ENCODE peak calls at places on chromosome 1, in four cellular contexts. One of them, this sample, is unnamed.

GRCh38 chr1:93394514-93394913 is 48.8 kb downstream of the DR1 start:
- DNase-seq in activated naive CD4-positive, alpha-beta T cell: no peak
- DNase-seq in naive thymus-derived CD4-positive, alpha-beta T cell: no peak
- DNase-seq in naive thymus-derived CD8-positive, alpha-beta T cell: no peak
- DNase-seq in this sample: no peak

GRCh38 chr1:56830052-56830451 is 10.8 kb upstream of the FYB2 start:
- DNase-seq in naive thymus-derived CD8-positive, alpha-beta T cell: no peak
- DNase-seq in activated naive CD4-positive, alpha-beta T cell: no peak
- DNase-seq in naive thymus-derived CD4-positive, alpha-beta T cell: no peak
- DNase-seq in this sample: no peak

GRCh38 chr1:21914880-21915640 is 22.1 kb downstream of the HSPG2 start:
- DNase-seq in naive thymus-derived CD8-positive, alpha-beta T cell: no peak
- DNase-seq in activated naive CD4-positive, alpha-beta T cell: no peak
- DNase-seq in naive thymus-derived CD4-positive, alpha-beta T cell: no peak
- DNase-seq in this sample: no peak

GRCh38 chr1:83060216-83060615 is 938.7 kb downstream of the TTLL7 start:
- DNase-seq in naive thymus-derived CD8-positive, alpha-beta T cell: no peak
- DNase-seq in naive thymus-derived CD4-positive, alpha-beta T cell: no peak
- DNase-seq in activated naive CD4-positive, alpha-beta T cell: no peak
- DNase-seq in this sample: no peak

GRCh38 chr1:161973924-161974845 is 49.5 kb downstream of the OLFML2B start:
- DNase-seq in naive thymus-derived CD4-positive, alpha-beta T cell: no peak
- DNase-seq in naive thymus-derived CD8-positive, alpha-beta T cell: no peak
- DNase-seq in activated naive CD4-positive, alpha-beta T cell: no peak
- DNase-seq in this sample: no peak

GRCh38 chr1:31920986-31921385 is 17.2 kb downstream of the PTP4A2 start:
- DNase-seq in naive thymus-derived CD8-positive, alpha-beta T cell: no peak
- DNase-seq in activated naive CD4-positive, alpha-beta T cell: no peak
- DNase-seq in naive thymus-derived CD4-positive, alpha-beta T cell: no peak
- DNase-seq in this sample: no peak

GRCh38 chr1:2384941-2385481 is 6.3 kb downstream of the MORN1 start:
- DNase-seq in activated naive CD4-positive, alpha-beta T cell: no peak
- DNase-seq in naive thymus-derived CD4-positive, alpha-beta T cell: no peak
- DNase-seq in naive thymus-derived CD8-positive, alpha-beta T cell: no peak
- DNase-seq in this sample: no peak

GRCh38 chr1:173733912-173734311 is 19.1 kb downstream of the KLHL20 start:
- DNase-seq in naive thymus-derived CD8-positive, alpha-beta T cell: no peak
- DNase-seq in activated naive CD4-positive, alpha-beta T cell: no peak
- DNase-seq in naive thymus-derived CD4-positive, alpha-beta T cell: no peak
- DNase-seq in this sample: no peak

GRCh38 chr1:206854401-206855129 is 10.9 kb upstream of the IL20 start:
- DNase-seq in naive thymus-derived CD4-positive, alpha-beta T cell: no peak
- DNase-seq in activated naive CD4-positive, alpha-beta T cell: no peak
- DNase-seq in naive thymus-derived CD8-positive, alpha-beta T cell: no peak
- DNase-seq in this sample: no peak

GRCh38 chr1:10063878-10064277 is 31.1 kb downstream of the UBE4B start:
- DNase-seq in activated naive CD4-positive, alpha-beta T cell: no peak
- DNase-seq in naive thymus-derived CD4-positive, alpha-beta T cell: no peak
- DNase-seq in naive thymus-derived CD8-positive, alpha-beta T cell: no peak
- DNase-seq in this sample: no peak

GRCh38 chr1:18157352-18157751 is 49.8 kb downstream of the IGSF21 start:
- DNase-seq in activated naive CD4-positive, alpha-beta T cell: no peak
- DNase-seq in naive thymus-derived CD8-positive, alpha-beta T cell: no peak
- DNase-seq in naive thymus-derived CD4-positive, alpha-beta T cell: no peak
- DNase-seq in this sample: no peak

GRCh38 chr1:30322859-30323257 is 400.5 kb downstream of the MATN1 start:
- DNase-seq in activated naive CD4-positive, alpha-beta T cell: no peak
- DNase-seq in naive thymus-derived CD8-positive, alpha-beta T cell: no peak
- DNase-seq in naive thymus-derived CD4-positive, alpha-beta T cell: no peak
- DNase-seq in this sample: no peak

GRCh38 chr1:29271724-29272123 is 35.4 kb downstream of the PTPRU start:
- DNase-seq in naive thymus-derived CD4-positive, alpha-beta T cell: no peak
- DNase-seq in naive thymus-derived CD8-positive, alpha-beta T cell: no peak
- DNase-seq in activated naive CD4-positive, alpha-beta T cell: no peak
- DNase-seq in this sample: no peak

This sample was measured in NCI-H146.